ENCODE peak calls at places on chromosomes 5 and 9, in eight cellular contexts. Q, B, V, W, E, O, Y and D are unnamed samples.

GRCh38 chr9:114382951-114383865 is 4.6 kb downstream of the AKNA start:
- DNase-seq in Q (peak), B (peak), V (no peak), W (peak), E (no peak), O (no peak), Y (peak), D (no peak)

GRCh38 chr5:134177197-134178171 is 734 bp upstream of the SKP1 start:
- DNase-seq in Q (peak), B (peak), V (no peak), W (no peak), E (peak), O (peak), Y (peak), D (peak)

GRCh38 chr9:122397749-122398148 is 26.9 kb downstream of the PTGS1 start:
- DNase-seq in Q (no peak), B (no peak), V (no peak), W (no peak), E (no peak), O (no peak), Y (no peak), D (no peak)

GRCh38 chr5:119412828-119413227 is 39.5 kb upstream of the HSD17B4 start:
- DNase-seq in Q (no peak), B (no peak), V (no peak), W (no peak), E (no peak), O (no peak), Y (no peak), D (no peak)

GRCh38 chr5:105922574-105922973 is 1748.2 kb downstream of the EFNA5 start:
- DNase-seq in Q (no peak), B (no peak), V (no peak), W (no peak), E (no peak), O (no peak), Y (no peak), D (no peak)

GRCh38 chr5:10761842-10762165 is 770 bp upstream of the DAP start:
- DNase-seq in Q (peak), B (no peak), V (no peak), W (no peak), E (no peak), O (no peak), Y (peak), D (no peak)

GRCh38 chr5:82480331-82480730 is 202.2 kb upstream of the RPS23 start:
- DNase-seq in Q (no peak), B (no peak), V (no peak), W (no peak), E (no peak), O (no peak), Y (no peak), D (no peak)

GRCh38 chr5:158384535-158385421 is 525.8 kb upstream of the CLINT1 start:
- DNase-seq in Q (peak), B (no peak), V (peak), W (no peak), E (peak), O (peak), Y (peak), D (peak)

GRCh38 chr9:125091121-125091520 is 52.2 kb downstream of the SCAI start:
- DNase-seq in Q (no peak), B (no peak), V (no peak), W (no peak), E (no peak), O (no peak), Y (no peak), D (no peak)

DNA sequence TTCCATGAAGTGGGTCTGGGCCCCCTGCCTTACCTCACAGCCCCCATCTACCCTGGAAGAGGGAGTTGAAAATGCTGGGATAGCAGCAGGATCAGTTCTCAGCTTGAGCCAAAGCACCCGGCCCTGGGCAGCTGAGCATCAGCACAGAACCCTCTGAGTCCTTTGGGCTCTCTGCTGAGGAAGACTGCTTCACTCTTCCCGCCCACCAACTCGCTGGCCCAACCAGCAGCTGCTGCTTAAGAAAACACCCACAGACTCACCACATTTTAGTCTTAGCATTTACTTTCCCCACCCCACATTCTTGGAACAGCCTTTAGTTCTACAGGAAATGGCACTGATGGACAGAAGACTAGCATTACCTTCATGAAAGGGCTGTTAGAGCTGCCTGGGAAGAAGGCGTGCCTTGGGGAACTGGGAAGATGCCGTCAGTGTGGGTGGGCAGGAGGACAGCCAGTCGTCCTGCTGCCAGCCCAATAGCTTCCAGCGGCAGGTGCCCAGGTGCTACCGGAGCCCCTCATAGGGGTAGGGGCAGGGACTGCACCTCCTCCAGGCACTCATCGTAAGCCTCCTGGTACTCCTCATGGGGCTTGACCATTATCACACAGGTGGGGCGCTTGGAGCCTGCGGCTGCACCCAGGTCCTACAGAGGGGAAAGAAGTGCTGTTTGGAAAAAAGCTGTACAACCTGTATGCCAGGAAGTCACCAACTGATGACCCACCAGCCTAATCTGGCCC is 4.3 kb downstream of the NHP2 start:
- DNase-seq in Q (peak), B (no peak), V (no peak), W (no peak), E (no peak), O (no peak), Y (no peak), D (no peak)
- TF ChIP-seq CTCF in Q (no peak), B (no peak), V (no peak), W (no peak), E (no peak), O (no peak), Y (no peak), D (no peak)

DNA sequence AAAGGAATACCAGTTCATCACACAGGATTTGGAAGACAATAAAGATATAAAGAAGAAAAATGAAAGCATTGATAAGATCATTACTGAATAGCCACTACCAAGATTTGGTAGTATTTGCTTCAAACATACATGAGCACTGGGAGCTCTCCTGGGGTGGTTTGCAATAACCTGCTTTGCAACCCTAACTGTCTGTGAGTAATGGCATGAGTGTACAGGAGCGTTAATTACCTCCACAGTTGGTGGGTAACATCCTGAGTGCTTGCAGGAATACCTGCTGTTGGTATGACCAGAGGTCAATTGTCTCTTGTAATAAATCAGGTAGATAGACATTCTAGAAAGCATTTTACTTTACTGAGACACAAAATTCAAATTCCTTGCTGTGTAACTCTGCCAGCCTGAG is 151.0 kb upstream of the ADCY2 start:
- DNase-seq in Q (no peak), B (no peak), V (no peak), W (no peak), E (no peak), O (no peak), Y (no peak), D (no peak)
- TF ChIP-seq CTCF in Q (no peak), B (no peak), V (no peak), W (no peak), E (no peak), O (no peak), Y (no peak), D (no peak)

GRCh38 chr9:86893811-86894490 is 53.4 kb downstream of the GAS1 start:
- DNase-seq in Q (no peak), B (no peak), V (no peak), W (no peak), E (no peak), O (no peak), Y (no peak), D (no peak)

GRCh38 chr9:86892576-86892975 is 54.7 kb downstream of the GAS1 start:
- DNase-seq in Q (no peak), B (no peak), V (no peak), W (no peak), E (no peak), O (no peak), Y (no peak), D (no peak)

GRCh38 chr9:86891091-86891490 is 56.2 kb downstream of the GAS1 start:
- DNase-seq in Q (peak), B (no peak), V (no peak), W (no peak), E (no peak), O (no peak), Y (no peak), D (no peak)

GRCh38 chr9:86891886-86892437 is 55.3 kb downstream of the GAS1 start:
- DNase-seq in Q (no peak), B (no peak), V (no peak), W (no peak), E (no peak), O (no peak), Y (peak), D (no peak)
- TF ChIP-seq CTCF in Q (no peak), B (no peak), V (no peak), W (no peak), E (no peak), O (no peak), Y (no peak), D (no peak)

GRCh38 chr9:108184009-108184408 is 671.8 kb downstream of the ACTL7B start:
- DNase-seq in Q (no peak), B (no peak), V (no peak), W (no peak), E (no peak), O (no peak), Y (no peak), D (no peak)

GRCh38 chr9:108185613-108186012 is 670.2 kb downstream of the ACTL7B start:
- DNase-seq in Q (no peak), B (no peak), V (no peak), W (no peak), E (no peak), O (no peak), Y (no peak), D (no peak)

GRCh38 chr9:108186996-108187395 is 668.8 kb downstream of the ACTL7B start:
- DNase-seq in Q (peak), B (peak), V (no peak), W (no peak), E (peak), O (peak), Y (peak), D (peak)

GRCh38 chr9:108182950-108183381 is 672.8 kb downstream of the ACTL7B start:
- DNase-seq in Q (peak), B (no peak), V (no peak), W (peak), E (no peak), O (peak), Y (no peak), D (peak)

DNA sequence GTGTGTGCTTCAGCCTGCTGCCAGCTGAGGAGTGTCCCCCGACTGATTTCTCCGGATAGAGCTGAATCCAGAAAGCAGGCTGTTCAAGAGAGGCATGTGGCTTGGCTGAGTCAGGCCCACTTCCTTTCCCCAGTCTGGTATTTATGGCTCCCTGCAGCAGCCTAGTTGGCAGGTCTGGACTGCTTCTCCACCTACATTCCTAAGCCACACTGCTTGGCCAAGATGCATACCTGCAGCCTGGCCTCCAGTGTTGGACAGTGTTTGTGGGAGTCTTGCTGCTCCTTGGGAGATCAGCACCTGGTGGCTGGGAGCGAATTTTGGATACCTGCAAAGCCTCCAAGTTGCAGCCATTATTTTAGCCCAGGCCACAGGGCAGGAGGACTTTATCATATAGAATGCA is 670.8 kb downstream of the ACTL7B start:
- DNase-seq in Q (peak), B (no peak), V (no peak), W (no peak), E (peak), O (peak), Y (no peak), D (no peak)
- TF ChIP-seq CTCF in Q (no peak), B (no peak), V (no peak), W (no peak), E (no peak), O (no peak), Y (no peak), D (no peak)

GRCh38 chr9:127423934-127424668 is at the start of gene ZNF79:
- DNase-seq in Q (peak), B (peak), V (peak), W (peak), E (peak), O (peak), Y (peak), D (peak)
- TF ChIP-seq CTCF in Q (no peak), B (no peak), V (no peak), W (no peak), E (no peak), O (no peak), Y (no peak), D (no peak)